ENCODE peak calls at places on chromosomes 12 and 14, in eight cellular contexts. V is neural crest cell, Y is foreskin keratinocyte, O is cardiac fibroblast, Q is SK-N-SH, G is NCI-H345, K is iris pigment epithelial cell, E is AG20443. U is an unnamed sample.

GRCh38 chr14:103641181-103641580 is 12.2 kb downstream of the KLC1 start:
- DNase-seq in V (no peak), O (peak; percentile 54), E (no peak), G (no peak), Y (no peak), K (peak; percentile 59), Q (no peak), U (no peak)

GRCh38 chr12:4119157-4119761 is 154.3 kb upstream of the CCND2 start:
- DNase-seq in G (no peak), K (no peak), O (no peak), Q (no peak), Y (no peak), E (no peak), V (no peak), U (no peak)

GRCh38 chr12:132026796-132027500 is 77.2 kb downstream of the EP400 start:
- DNase-seq in V (no peak), O (no peak), Y (no peak), Q (no peak), E (no peak), K (no peak), G (no peak), U (no peak)

GRCh38 chr14:52111583-52111982 is 42.7 kb upstream of the NID2 start:
- DNase-seq in O (peak; percentile 91), V (no peak), Q (no peak), Y (peak; percentile 16), E (no peak), K (peak; percentile 82), G (no peak), U (no peak)

GRCh38 chr12:42728770-42729531 is 139.4 kb upstream of the PRICKLE1 start:
- DNase-seq in E (no peak), V (no peak), O (no peak), K (peak; percentile 12), G (no peak), Y (no peak), Q (no peak), U (no peak)

GRCh38 chr12:49357099-49357678 is 10.1 kb upstream of the SPATS2 start:
- DNase-seq in Y (peak; percentile 47), O (peak; percentile 95), V (no peak), E (peak; percentile 65), G (no peak), Q (peak; percentile 29), K (peak; percentile 72), U (no peak)

GRCh38 chr14:36942522-36943245 is 229.7 kb downstream of the SLC25A21 start:
- DNase-seq in E (peak; percentile 13), G (no peak), K (peak; percentile 71), O (peak; percentile 64), Y (no peak), Q (no peak), V (no peak), U (no peak)

GRCh38 chr12:29343022-29343799 is 37.8 kb downstream of the ERGIC2 start:
- DNase-seq in E (no peak), O (no peak), Y (no peak), Q (no peak), V (no peak), G (no peak), K (peak; percentile 21), U (no peak)

GRCh38 chr12:121253638-121254335 is 42.7 kb downstream of the CAMKK2 start:
- DNase-seq in Y (no peak), K (no peak), O (no peak), E (no peak), Q (no peak), V (no peak), G (no peak), U (no peak)

GRCh38 chr12:10735428-10735827 is 12.3 kb upstream of the YBX3 start:
- DNase-seq in V (no peak), G (no peak), E (no peak), O (no peak), K (no peak), Y (no peak), Q (no peak), U (no peak)

GRCh38 chr12:26238341-26239126 is 43.2 kb downstream of the SSPN start:
- DNase-seq in V (no peak), E (peak; percentile 22), Y (no peak), G (no peak), Q (no peak), O (no peak), K (no peak), U (no peak)

GRCh38 chr12:124651508-124652273 is 84.3 kb upstream of the NCOR2 start:
- DNase-seq in V (no peak), Y (no peak), O (no peak), K (no peak), E (peak; percentile 45), Q (peak; percentile 67), G (no peak), U (no peak)

GRCh38 chr12:76037130-76038105 is 5.8 kb upstream of the PHLDA1 start:
- DNase-seq in G (peak; percentile 69), E (peak; percentile 64), K (peak; percentile 85), V (peak; percentile 20), Q (peak; percentile 59), O (peak; percentile 92), Y (no peak), U (peak; percentile 49)

U was measured in BE2C.